ENCODE peak calls at places on chromosomes 4 and X, in seven cellular contexts. F is substantia nigra; J is T-helper 9 cell; U is activated CD8-positive, alpha-beta memory T cell treated with anti-CD3 and anti-CD28 coated beads for 1 hour; V is activated T-helper 1 cell treated with Interleukin-2 at 50 U/mL for 16 hours; I is aorta; H is ovary. K is an unnamed sample.

GRCh38 chr4:181548873-181549541 is 694.2 kb upstream of the TENM3 start:
- DNase-seq in F (no peak), J (no peak), U (no peak), V (no peak), I (no peak), H (no peak), K (no peak)

GRCh38 chr4:100146756-100147155 is 43.5 kb downstream of the DDIT4L start:
- DNase-seq in F (no peak), J (no peak), U (no peak), V (no peak), I (no peak), H (no peak), K (no peak)

GRCh38 chrX:41471786-41472185 is 24.6 kb downstream of the NYX start:
- DNase-seq in F (no peak), J (no peak), U (no peak), V (no peak), I (no peak), H (no peak), K (no peak)

GRCh38 chr4:740656-741282 is 35.1 kb downstream of the PCGF3 start:
- DNase-seq in F (no peak), J (no peak), U (no peak), V (no peak), I (no peak), H (no peak), K (no peak)

GRCh38 chrX:133745361-133745760 is 240.0 kb downstream of the GPC3 start:
- DNase-seq in F (no peak), J (no peak), U (no peak), V (no peak), I (no peak), H (no peak), K (no peak)

GRCh38 chr4:22410645-22411247 is 105.1 kb downstream of the ADGRA3 start:
- DNase-seq in F (no peak), J (no peak), U (no peak), V (no peak), I (no peak), H (no peak), K (no peak)

GRCh38 chr4:176971576-176972105 is 178.9 kb upstream of the VEGFC start:
- DNase-seq in F (no peak), J (no peak), U (no peak), V (no peak), I (no peak), H (no peak), K (no peak)

GRCh38 chr4:8917868-8918783 is 46.5 kb upstream of the HMX1 start:
- DNase-seq in F (peak), J (peak), U (no peak), V (peak), I (peak), H (no peak), K (no peak)

GRCh38 chr4:101114936-101115372 is 232.4 kb downstream of the PPP3CA start:
- DNase-seq in F (no peak), J (no peak), U (no peak), V (no peak), I (no peak), H (no peak), K (no peak)

GRCh38 chrX:63466690-63467089 is 115.6 kb upstream of the SPIN4 start:
- DNase-seq in F (no peak), J (no peak), U (no peak), V (no peak), I (no peak), H (no peak), K (no peak)

GRCh38 chrX:153694687-153695270 is 7.1 kb downstream of the SLC6A8 start:
- DNase-seq in F (no peak), J (no peak), U (no peak), V (no peak), I (no peak), H (no peak), K (no peak)

GRCh38 chrX:39577976-39578962 is 519.5 kb downstream of the BCOR start:
- DNase-seq in F (no peak), J (no peak), U (no peak), V (peak), I (peak), H (no peak), K (no peak)

GRCh38 chr4:145299380-145300076 is 119.1 kb upstream of the OTUD4 start:
- DNase-seq in F (no peak), J (no peak), U (peak), V (no peak), I (no peak), H (no peak), K (no peak)

GRCh38 chr4:26127851-26128337 is 192.9 kb upstream of the RBPJ start:
- DNase-seq in F (no peak), J (no peak), U (no peak), V (no peak), I (no peak), H (no peak), K (no peak)

GRCh38 chr4:113874480-113874879 is 105.0 kb downstream of the ARSJ start:
- DNase-seq in F (no peak), J (no peak), U (no peak), V (no peak), I (no peak), H (no peak), K (no peak)

GRCh38 chrX:40150503-40150902 is 52.7 kb upstream of the BCOR start:
- DNase-seq in F (no peak), J (no peak), U (no peak), V (no peak), I (no peak), H (no peak), K (no peak)

GRCh38 chr4:75512336-75513211 is 1.6 kb downstream of the RCHY1 start:
- DNase-seq in F (no peak), J (no peak), U (no peak), V (no peak), I (no peak), H (no peak), K (no peak)

GRCh38 chr4:183783933-183784622 is 121.0 kb upstream of the STOX2 start:
- DNase-seq in F (no peak), J (no peak), U (no peak), V (no peak), I (no peak), H (no peak), K (no peak)

GRCh38 chrX:148865237-148865636 is 364.8 kb downstream of the AFF2 start:
- DNase-seq in F (no peak), J (no peak), U (no peak), V (no peak), I (no peak), H (no peak), K (no peak)

GRCh38 chr4:1661695-1662094 is 22.4 kb downstream of the FAM53A start:
- DNase-seq in F (no peak), J (no peak), U (no peak), V (no peak), I (no peak), H (no peak), K (no peak)

GRCh38 chrX:20038966-20039365 is 48.1 kb upstream of the BCLAF3 start:
- DNase-seq in F (no peak), J (no peak), U (no peak), V (no peak), I (no peak), H (no peak), K (no peak)

GRCh38 chr4:83757121-83757621 is 221.3 kb downstream of the GPAT3 start:
- DNase-seq in F (no peak), J (no peak), U (no peak), V (no peak), I (no peak), H (no peak), K (no peak)

GRCh38 chrX:10022273-10022541 is 55.0 kb downstream of the CLDN34 start:
- DNase-seq in F (no peak), J (no peak), U (no peak), V (no peak), I (no peak), H (no peak), K (no peak)

GRCh38 chr4:84499065-84499982 is at the start of gene NKX6-1:
- DNase-seq in F (peak), J (no peak), U (no peak), V (no peak), I (peak), H (peak), K (no peak)

GRCh38 chr4:38117614-38118013 is 157.4 kb downstream of the PTTG2 start:
- DNase-seq in F (no peak), J (no peak), U (no peak), V (no peak), I (no peak), H (no peak), K (no peak)